ENCODE peak calls at places on chromosome 10, in nine cellular contexts. G is iPS DF 19.7; O is activated effector memory CD4-positive, alpha-beta T cell treated with Interleukin-2 at 50 U/mL for 16 hours; P is brain microvascular endothelial cell; Z is astrocyte; H is NCI-H1092 treated with DMSO at 0.1 percent for 48 hours; L is effector memory CD8-positive, alpha-beta T cell; A is OCI-LY7; V is activated naive CD8-positive, alpha-beta T cell treated with anti-CD3 and anti-CD28 coated beads, Interleukin-2, amount 10 ng/mL, durations not matched to agents 7 days and 5 days. Y is an unnamed sample.

GRCh38 chr10:78787095-78787494 is 281.7 kb upstream of the ZMIZ1 start:
- DNase-seq in G (no peak), Z (no peak), H (no peak), L (no peak), P (no peak), V (no peak), A (no peak), O (no peak), Y (no peak)

GRCh38 chr10:104333037-104333727 is 5.1 kb downstream of the ITPRIP start:
- DNase-seq in G (no peak), H (no peak), L (peak; percentile 78), A (peak; percentile 27), O (no peak), Z (no peak), P (no peak), V (peak; percentile 65), Y (peak; percentile 41)

GRCh38 chr10:90138844-90139243 is 437.5 kb downstream of the KIF20B start:
- DNase-seq in P (peak; percentile 8), G (no peak), V (no peak), O (no peak), Z (no peak), L (no peak), A (peak; percentile 47), H (no peak), Y (no peak)

GRCh38 chr10:32963102-32963501 is 5.1 kb upstream of the ITGB1 start:
- DNase-seq in O (no peak), G (no peak), V (no peak), H (no peak), Z (peak; percentile 87), A (no peak), P (peak; percentile 68), L (no peak), Y (no peak)

GRCh38 chr10:31602541-31603244 is 283.7 kb downstream of the ZEB1 start:
- DNase-seq in Z (peak; percentile 66), G (no peak), O (no peak), P (peak; percentile 60), H (peak; percentile 47), L (no peak), V (no peak), A (no peak), Y (peak; percentile 55)

GRCh38 chr10:49831352-49832040 is 69.4 kb upstream of the OGDHL start:
- DNase-seq in Z (peak; percentile 70), L (no peak), P (peak; percentile 7), G (peak; percentile 84), V (no peak), O (no peak), H (no peak), A (no peak), Y (no peak)

GRCh38 chr10:78502208-78502943 is 468.7 kb downstream of the RPS24 start:
- DNase-seq in G (no peak), P (peak; percentile 35), A (no peak), V (no peak), Z (peak; percentile 59), H (no peak), O (no peak), L (no peak), Y (no peak)

GRCh38 chr10:47030191-47030698 is 119.0 kb downstream of the PTPN20 start:
- DNase-seq in G (no peak), A (no peak), V (no peak), O (no peak), P (no peak), H (no peak), L (no peak), Z (no peak), Y (no peak)

GRCh38 chr10:49552277-49552676 is 13.4 kb upstream of the ERCC6 start:
- DNase-seq in L (no peak), O (no peak), H (no peak), V (no peak), P (peak; percentile 81), G (no peak), A (no peak), Z (peak; percentile 88), Y (no peak)

GRCh38 chr10:76394707-76395042 is 963.3 kb downstream of the LRMDA start:
- DNase-seq in V (no peak), G (no peak), A (no peak), Z (no peak), P (no peak), O (no peak), L (no peak), H (no peak), Y (no peak)

GRCh38 chr10:100155936-100156335 is 29.9 kb downstream of the ERLIN1 start:
- DNase-seq in A (no peak), L (no peak), V (no peak), G (no peak), Z (no peak), P (no peak), H (no peak), O (no peak), Y (no peak)

GRCh38 chr10:31697271-31698168 is 231.1 kb downstream of the ARHGAP12 start:
- DNase-seq in G (no peak), V (no peak), Z (peak; percentile 77), O (no peak), H (peak; percentile 64), P (peak; percentile 86), A (no peak), L (no peak), Y (no peak)

GRCh38 chr10:11874568-11875182 is 51.5 kb downstream of the PROSER2 start:
- DNase-seq in A (no peak), H (no peak), O (no peak), P (peak; percentile 11), G (peak; percentile 45), L (peak; percentile 49), Z (peak; percentile 22), V (peak; percentile 67), Y (peak; percentile 77)

GRCh38 chr10:13271552-13272163 is 28.2 kb downstream of the PHYH start:
- DNase-seq in H (peak; percentile 46), V (peak; percentile 53), Z (no peak), L (peak; percentile 53), A (peak; percentile 78), O (peak; percentile 33), P (peak; percentile 10), G (peak; percentile 60), Y (peak; percentile 88)

GRCh38 chr10:73768881-73769280 is 13.0 kb upstream of the CHCHD1 start:
- DNase-seq in G (no peak), V (peak; percentile 66), P (no peak), L (peak; percentile 55), A (peak; percentile 81), H (no peak), Z (no peak), O (peak; percentile 59), Y (no peak)

GRCh38 chr10:111079781-111080180 is 3.0 kb downstream of the ADRA2A start:
- DNase-seq in A (no peak), L (no peak), H (no peak), Z (no peak), P (no peak), V (no peak), O (no peak), G (no peak), Y (no peak)

GRCh38 chr10:79184141-79184625 is 115.4 kb downstream of the ZMIZ1 start:
- DNase-seq in Z (peak; percentile 84), P (peak; percentile 72), H (peak; percentile 53), A (no peak), G (no peak), V (no peak), L (no peak), O (no peak), Y (no peak)

GRCh38 chr10:55740110-55740509 is 620.9 kb downstream of the ZWINT start:
- DNase-seq in V (no peak), A (no peak), P (no peak), G (no peak), Z (no peak), O (no peak), H (no peak), L (no peak), Y (no peak)

GRCh38 chr10:79239930-79240713 is 107.1 kb upstream of the PPIF start:
- DNase-seq in V (no peak), Z (peak; percentile 76), P (no peak), H (no peak), L (no peak), G (no peak), A (no peak), O (no peak), Y (no peak)

GRCh38 chr10:106652279-106652678 is 512.2 kb downstream of the SORCS1 start:
- DNase-seq in H (no peak), Z (no peak), V (no peak), O (no peak), L (no peak), P (no peak), A (no peak), G (no peak), Y (no peak)

GRCh38 chr10:15591937-15592336 is 127.8 kb downstream of the ITGA8 start:
- DNase-seq in Z (no peak), O (no peak), H (no peak), P (no peak), G (no peak), L (no peak), V (no peak), A (no peak), Y (no peak)

GRCh38 chr10:18689498-18689897 is 30.3 kb downstream of the ARL5B start:
- DNase-seq in G (no peak), H (peak; percentile 5), L (no peak), Z (no peak), V (no peak), A (no peak), O (no peak), P (no peak), Y (no peak)

GRCh38 chr10:25890995-25891394 is 43.0 kb upstream of the MYO3A start:
- DNase-seq in G (no peak), A (no peak), Z (no peak), P (no peak), H (no peak), L (no peak), O (no peak), V (no peak), Y (no peak)

GRCh38 chr10:3064423-3064822 is 2.9 kb upstream of the PFKP start:
- DNase-seq in Z (no peak), P (no peak), G (no peak), L (no peak), A (peak; percentile 45), O (no peak), V (no peak), H (no peak), Y (no peak)

GRCh38 chr10:3464760-3465405 is 292.3 kb upstream of the PITRM1 start:
- DNase-seq in P (no peak), Z (no peak), H (no peak), O (no peak), G (no peak), A (no peak), V (no peak), L (no peak), Y (no peak)

GRCh38 chr10:80497187-80498038 is 40.3 kb upstream of the SH2D4B start:
- DNase-seq in L (no peak), V (no peak), A (no peak), Z (peak; percentile 73), P (peak; percentile 46), G (no peak), H (no peak), O (no peak), Y (peak; percentile 68)